ENCODE peak calls at places on chromosomes 13 and 19, in nine cellular contexts. I, T, J, Z, Y, N, P, U and R are unnamed samples.
A peak's percentile ranks its signal among the peaks of the same experiment; 100 is the strongest.

GRCh38 chr13:113636266-113636963 is 21.6 kb downstream of the ATP4B start:
- DNase-seq in J (no peak), N (no peak), Z (no peak), T (no peak), I (no peak), U (no peak), Y (peak; percentile 27), P (no peak), R (peak; percentile 15)

GRCh38 chr19:44808463-44809371 is at the start of gene BCAM:
- DNase-seq in J (peak; percentile 33), U (peak; percentile 49), P (no peak), T (peak; percentile 21), Z (no peak), I (no peak), N (peak; percentile 54), Y (peak; percentile 72), R (peak; percentile 90)

GRCh38 chr13:110258876-110259631 is 47.9 kb downstream of the COL4A1 start:
- DNase-seq in T (no peak), J (no peak), Z (no peak), N (no peak), U (peak; percentile 25), P (no peak), I (no peak), Y (no peak), R (no peak)

GRCh38 chr19:17125728-17126677 is 50.4 kb downstream of the MYO9B start:
- DNase-seq in I (peak; percentile 34), T (no peak), U (no peak), Y (peak; percentile 91), N (peak; percentile 25), J (no peak), Z (peak; percentile 67), P (no peak), R (no peak)

GRCh38 chr13:97274782-97275252 is 52.7 kb downstream of the MBNL2 start:
- DNase-seq in J (no peak), P (no peak), Z (no peak), Y (no peak), U (no peak), N (peak; percentile 87), T (no peak), I (no peak), R (no peak)

GRCh38 chr13:102846261-102847015 is 606 bp downstream of the ERCC5 start:
- DNase-seq in U (peak; percentile 80), N (peak; percentile 30), T (peak; percentile 43), Y (peak; percentile 76), P (no peak), Z (peak; percentile 39), I (peak; percentile 15), J (peak; percentile 43), R (peak; percentile 53)

GRCh38 chr13:29507356-29507755 is 88.1 kb downstream of the SLC7A1 start:
- DNase-seq in N (no peak), Y (no peak), J (peak; percentile 88), P (no peak), U (no peak), I (no peak), T (peak; percentile 76), Z (no peak), R (no peak)

GRCh38 chr13:32381539-32381938 is 46.4 kb downstream of the N4BP2L1 start:
- DNase-seq in Y (no peak), J (peak; percentile 9), Z (no peak), P (no peak), U (no peak), I (no peak), T (peak; percentile 15), N (peak; percentile 37), R (peak; percentile 35)

GRCh38 chr13:20489185-20489820 is 36.4 kb downstream of the CRYL1 start:
- DNase-seq in I (peak; percentile 42), Z (peak; percentile 15), T (peak; percentile 12), Y (peak; percentile 63), J (peak; percentile 76), N (peak; percentile 62), U (peak; percentile 40), P (peak; percentile 39), R (no peak)

GRCh38 chr13:110418944-110419343 is 111.9 kb downstream of the COL4A2 start:
- DNase-seq in N (no peak), T (no peak), I (no peak), U (no peak), P (no peak), Y (no peak), J (no peak), Z (no peak), R (no peak)

GRCh38 chr19:35731779-35732405 is 10.4 kb downstream of the IGFLR1 start:
- DNase-seq in N (no peak), Y (no peak), Z (no peak), U (no peak), P (no peak), T (no peak), J (no peak), I (no peak), R (no peak)

GRCh38 chr19:771332-771785 is 20.4 kb downstream of the MISP start:
- DNase-seq in Y (no peak), J (no peak), P (no peak), N (peak; percentile 43), Z (no peak), T (no peak), U (peak; percentile 73), I (no peak), R (peak; percentile 80)

GRCh38 chr19:54478677-54479266 is 5.7 kb upstream of the CDC42EP5 start:
- DNase-seq in N (peak; percentile 49), T (peak; percentile 6), Y (peak; percentile 62), I (no peak), U (peak; percentile 56), P (no peak), J (peak; percentile 70), Z (no peak), R (peak; percentile 58)